ENCODE peak calls at places on chromosomes 6 and 20, in seven cellular contexts. H is activated naive CD4-positive, alpha-beta T cell treated with anti-CD3 and anti-CD28 coated beads for 36 hours; A is lung; T is HFFc6; K is heart right ventricle; I is amniotic stem cell; R is mammary epithelial cell. W is an unnamed sample.

GRCh38 chr20:53413188-53413631 is 180.4 kb downstream of the ZNF217 start:
- DNase-seq in A (peak; percentile 30), T (no peak), R (no peak), K (no peak), I (no peak), H (peak; percentile 73), W (peak; percentile 52)

GRCh38 chr6:38310061-38310460 is 329.7 kb downstream of the BTBD9 start:
- DNase-seq in A (peak; percentile 51), R (peak; percentile 16), I (no peak), H (no peak), K (no peak), T (no peak), W (no peak)

GRCh38 chr6:27752038-27752885 is 159.9 kb downstream of the OR2B2 start:
- DNase-seq in R (peak; percentile 79), K (peak; percentile 41), I (peak; percentile 67), A (peak; percentile 46), H (peak; percentile 57), T (peak; percentile 84), W (peak; percentile 68)

GRCh38 chr6:105428342-105428957 is 25.6 kb upstream of the PREP start:
- DNase-seq in H (no peak), T (peak; percentile 41), K (no peak), R (peak; percentile 82), I (no peak), A (peak; percentile 36), W (no peak)

GRCh38 chr6:89797317-89797716 is 22.3 kb downstream of the MDN1 start:
- DNase-seq in K (no peak), T (no peak), A (no peak), I (no peak), H (no peak), R (no peak), W (no peak)

GRCh38 chr6:138803914-138804313 is 8.0 kb downstream of the ECT2L start:
- DNase-seq in I (no peak), A (no peak), H (no peak), R (no peak), K (no peak), T (no peak), W (no peak)

GRCh38 chr20:297925-298754 is 770 bp downstream of the ZCCHC3 start:
- DNase-seq in K (peak; percentile 74), T (peak; percentile 71), R (peak; percentile 66), A (peak; percentile 74), I (no peak), H (peak; percentile 69), W (no peak)

GRCh38 chr20:23125625-23126191 is 39.6 kb upstream of the CD93 start:
- DNase-seq in A (peak; percentile 51), R (no peak), T (no peak), H (no peak), K (no peak), I (no peak), W (no peak)

GRCh38 chr20:44993343-44993742 is 27.0 kb downstream of the STK4 start:
- DNase-seq in K (no peak), I (no peak), A (no peak), H (no peak), R (no peak), T (no peak), W (no peak)

GRCh38 chr20:11140359-11140758 is 466.6 kb upstream of the JAG1 start:
- DNase-seq in T (peak; percentile 43), R (peak; percentile 98), H (no peak), A (no peak), K (no peak), I (no peak), W (no peak)

GRCh38 chr20:51481311-51481997 is 61.1 kb downstream of the NFATC2 start:
- DNase-seq in H (peak; percentile 81), A (no peak), I (no peak), T (no peak), K (no peak), R (no peak), W (no peak)

GRCh38 chr20:19252670-19253120 is 40.3 kb downstream of the SLC24A3 start:
- DNase-seq in I (no peak), K (no peak), A (peak; percentile 64), T (peak; percentile 12), H (no peak), R (no peak), W (no peak)

GRCh38 chr20:38049800-38050199 is 16.3 kb downstream of the RPRD1B start:
- DNase-seq in T (peak; percentile 61), H (no peak), R (peak; percentile 92), I (no peak), A (no peak), K (no peak), W (no peak)

GRCh38 chr20:58524814-58525213 is 9.6 kb upstream of the APCDD1L start:
- DNase-seq in A (no peak), H (no peak), I (no peak), T (peak; percentile 53), R (peak; percentile 75), K (no peak), W (no peak)

GRCh38 chr6:116115781-116116180 is 10.2 kb downstream of the COL10A1 start:
- DNase-seq in H (no peak), A (no peak), I (no peak), K (no peak), R (no peak), T (peak; percentile 5), W (no peak)

GRCh38 chr6:76852776-76853175 is 610.5 kb downstream of the HTR1B start:
- DNase-seq in T (no peak), K (no peak), I (no peak), H (no peak), R (no peak), A (no peak), W (no peak)

GRCh38 chr6:145075425-145075824 is 659.9 kb downstream of the EPM2A start:
- DNase-seq in T (no peak), I (no peak), A (no peak), R (peak; percentile 9), H (no peak), K (no peak), W (no peak)

GRCh38 chr20:63230800-63231268 is 4.9 kb upstream of the BIRC7 start:
- DNase-seq in H (no peak), K (peak; percentile 47), R (peak; percentile 42), A (no peak), I (no peak), T (peak; percentile 53), W (no peak)

GRCh38 chr6:111559193-111560097 is 46.2 kb downstream of the TRAF3IP2 start:
- DNase-seq in H (no peak), R (no peak), A (no peak), T (no peak), K (no peak), I (no peak), W (no peak)

W was measured in GM12878.